ENCODE peak calls at places on chromosome 20, in eight cellular contexts. One of them, this sample, is unnamed.

GRCh38 chr20:13610205-13610604 is 28.5 kb downstream of the TASP1 start:
- DNase-seq in sigmoid colon: no peak
- DNase-seq in COR-L47: no peak
- DNase-seq in psoas muscle: no peak
- DNase-seq in heart right ventricle: no peak
- DNase-seq in Calu3: peak; percentile 4
- DNase-seq in hippocampal formation: no peak
- DNase-seq in T-helper 17 cell: no peak
- DNase-seq in this sample: no peak

GRCh38 chr20:49724637-49725606 is 11.2 kb upstream of the B4GALT5 start:
- DNase-seq in sigmoid colon: peak; percentile 77
- DNase-seq in COR-L47: no peak
- DNase-seq in psoas muscle: peak; percentile 54
- DNase-seq in heart right ventricle: peak; percentile 83
- DNase-seq in Calu3: peak; percentile 41
- DNase-seq in hippocampal formation: no peak
- DNase-seq in T-helper 17 cell: no peak
- DNase-seq in this sample: no peak

GRCh38 chr20:55538261-55538908 is 466.9 kb downstream of the CBLN4 start:
- DNase-seq in sigmoid colon: no peak
- DNase-seq in COR-L47: no peak
- DNase-seq in psoas muscle: no peak
- DNase-seq in heart right ventricle: no peak
- DNase-seq in Calu3: no peak
- DNase-seq in hippocampal formation: no peak
- DNase-seq in T-helper 17 cell: no peak
- DNase-seq in this sample: no peak

GRCh38 chr20:32495217-32495565 is 89.9 kb downstream of the NOL4L start:
- DNase-seq in sigmoid colon: peak; percentile 57
- DNase-seq in COR-L47: no peak
- DNase-seq in psoas muscle: no peak
- DNase-seq in heart right ventricle: no peak
- DNase-seq in Calu3: no peak
- DNase-seq in hippocampal formation: no peak
- DNase-seq in T-helper 17 cell: no peak
- DNase-seq in this sample: peak; percentile 64

GRCh38 chr20:44616604-44616964 is 34.2 kb downstream of the PKIG start:
- DNase-seq in sigmoid colon: no peak
- DNase-seq in COR-L47: no peak
- DNase-seq in psoas muscle: peak; percentile 64
- DNase-seq in heart right ventricle: peak; percentile 68
- DNase-seq in Calu3: no peak
- DNase-seq in hippocampal formation: no peak
- DNase-seq in T-helper 17 cell: no peak
- DNase-seq in this sample: no peak

GRCh38 chr20:31967830-31968249 is at the start of gene XKR7:
- DNase-seq in sigmoid colon: no peak
- DNase-seq in COR-L47: peak; percentile 30
- DNase-seq in psoas muscle: no peak
- DNase-seq in heart right ventricle: no peak
- DNase-seq in Calu3: no peak
- DNase-seq in hippocampal formation: no peak
- DNase-seq in T-helper 17 cell: no peak
- DNase-seq in this sample: no peak

GRCh38 chr20:38962044-38962897 is at the start of gene DHX35:
- DNase-seq in sigmoid colon: peak; percentile 99
- DNase-seq in COR-L47: peak; percentile 97
- DNase-seq in psoas muscle: peak; percentile 99
- DNase-seq in heart right ventricle: peak; percentile 98
- DNase-seq in Calu3: peak; percentile 100
- DNase-seq in hippocampal formation: peak; percentile 94
- DNase-seq in T-helper 17 cell: peak; percentile 99
- DNase-seq in this sample: peak; percentile 99

GRCh38 chr20:33653218-33653899 is 8.8 kb upstream of the C20orf144 start:
- DNase-seq in sigmoid colon: peak; percentile 85
- DNase-seq in COR-L47: peak; percentile 62
- DNase-seq in psoas muscle: no peak
- DNase-seq in heart right ventricle: peak; percentile 60
- DNase-seq in Calu3: peak; percentile 84
- DNase-seq in hippocampal formation: peak; percentile 53
- DNase-seq in T-helper 17 cell: no peak
- DNase-seq in this sample: peak; percentile 37

GRCh38 chr20:53146201-53146891 is 174.2 kb downstream of the TSHZ2 start:
- DNase-seq in sigmoid colon: no peak
- DNase-seq in COR-L47: no peak
- DNase-seq in psoas muscle: no peak
- DNase-seq in heart right ventricle: no peak
- DNase-seq in Calu3: no peak
- DNase-seq in hippocampal formation: no peak
- DNase-seq in T-helper 17 cell: no peak
- DNase-seq in this sample: no peak

GRCh38 chr20:32203556-32204484 is 3.7 kb downstream of the PLAGL2 start:
- DNase-seq in sigmoid colon: no peak
- DNase-seq in COR-L47: no peak
- DNase-seq in psoas muscle: no peak
- DNase-seq in heart right ventricle: no peak
- DNase-seq in Calu3: no peak
- DNase-seq in hippocampal formation: no peak
- DNase-seq in T-helper 17 cell: no peak
- DNase-seq in this sample: no peak

GRCh38 chr20:37396520-37397075 is 50.7 kb downstream of the SRC start:
- DNase-seq in sigmoid colon: no peak
- DNase-seq in COR-L47: no peak
- DNase-seq in psoas muscle: peak; percentile 1
- DNase-seq in heart right ventricle: no peak
- DNase-seq in Calu3: no peak
- DNase-seq in hippocampal formation: no peak
- DNase-seq in T-helper 17 cell: no peak
- DNase-seq in this sample: no peak

GRCh38 chr20:38275815-38276550 is 15.4 kb upstream of the KIAA1755 start:
- DNase-seq in sigmoid colon: peak; percentile 46
- DNase-seq in COR-L47: no peak
- DNase-seq in psoas muscle: no peak
- DNase-seq in heart right ventricle: no peak
- DNase-seq in Calu3: peak; percentile 42
- DNase-seq in hippocampal formation: no peak
- DNase-seq in T-helper 17 cell: no peak
- DNase-seq in this sample: no peak

GRCh38 chr20:5078399-5078958 is 41.3 kb downstream of the PCNA start:
- DNase-seq in sigmoid colon: peak; percentile 83
- DNase-seq in COR-L47: no peak
- DNase-seq in psoas muscle: peak; percentile 43
- DNase-seq in heart right ventricle: peak; percentile 71
- DNase-seq in Calu3: peak; percentile 30
- DNase-seq in hippocampal formation: peak; percentile 56
- DNase-seq in T-helper 17 cell: peak; percentile 38
- DNase-seq in this sample: no peak

GRCh38 chr20:9397928-9398327 is 116.5 kb upstream of the LAMP5 start:
- DNase-seq in sigmoid colon: no peak
- DNase-seq in COR-L47: no peak
- DNase-seq in psoas muscle: no peak
- DNase-seq in heart right ventricle: peak; percentile 27
- DNase-seq in Calu3: no peak
- DNase-seq in hippocampal formation: no peak
- DNase-seq in T-helper 17 cell: no peak
- DNase-seq in this sample: no peak

GRCh38 chr20:38471987-38472512 is 593 bp upstream of the RALGAPB start:
- DNase-seq in sigmoid colon: no peak
- DNase-seq in COR-L47: no peak
- DNase-seq in psoas muscle: no peak
- DNase-seq in heart right ventricle: no peak
- DNase-seq in Calu3: no peak
- DNase-seq in hippocampal formation: no peak
- DNase-seq in T-helper 17 cell: no peak
- DNase-seq in this sample: no peak

GRCh38 chr20:17730069-17730468 is 30.3 kb downstream of the BANF2 start:
- DNase-seq in sigmoid colon: no peak
- DNase-seq in COR-L47: no peak
- DNase-seq in psoas muscle: no peak
- DNase-seq in heart right ventricle: no peak
- DNase-seq in Calu3: no peak
- DNase-seq in hippocampal formation: no peak
- DNase-seq in T-helper 17 cell: no peak
- DNase-seq in this sample: no peak

GRCh38 chr20:41862476-41862875 is 244.3 kb upstream of the CHD6 start:
- DNase-seq in sigmoid colon: no peak
- DNase-seq in COR-L47: no peak
- DNase-seq in psoas muscle: no peak
- DNase-seq in heart right ventricle: no peak
- DNase-seq in Calu3: no peak
- DNase-seq in hippocampal formation: no peak
- DNase-seq in T-helper 17 cell: no peak
- DNase-seq in this sample: no peak

GRCh38 chr20:35618372-35619131 is 2.9 kb downstream of the SPAG4 start:
- DNase-seq in sigmoid colon: peak; percentile 72
- DNase-seq in COR-L47: no peak
- DNase-seq in psoas muscle: no peak
- DNase-seq in heart right ventricle: no peak
- DNase-seq in Calu3: peak; percentile 54
- DNase-seq in hippocampal formation: no peak
- DNase-seq in T-helper 17 cell: no peak
- DNase-seq in this sample: no peak

GRCh38 chr20:37185681-37186080 is 6.3 kb upstream of the MROH8 start:
- DNase-seq in sigmoid colon: no peak
- DNase-seq in COR-L47: no peak
- DNase-seq in psoas muscle: no peak
- DNase-seq in heart right ventricle: no peak
- DNase-seq in Calu3: no peak
- DNase-seq in hippocampal formation: peak; percentile 26
- DNase-seq in T-helper 17 cell: no peak
- DNase-seq in this sample: no peak

GRCh38 chr20:50108571-50109235 is 4.2 kb downstream of the UBE2V1 start:
- DNase-seq in sigmoid colon: no peak
- DNase-seq in COR-L47: no peak
- DNase-seq in psoas muscle: no peak
- DNase-seq in heart right ventricle: no peak
- DNase-seq in Calu3: no peak
- DNase-seq in hippocampal formation: no peak
- DNase-seq in T-helper 17 cell: no peak
- DNase-seq in this sample: no peak

GRCh38 chr20:40965671-40966070 is 63.0 kb upstream of the TOP1 start:
- DNase-seq in sigmoid colon: peak; percentile 20
- DNase-seq in COR-L47: no peak
- DNase-seq in psoas muscle: no peak
- DNase-seq in heart right ventricle: no peak
- DNase-seq in Calu3: no peak
- DNase-seq in hippocampal formation: no peak
- DNase-seq in T-helper 17 cell: no peak
- DNase-seq in this sample: no peak

GRCh38 chr20:15362849-15363248 is 1025.4 kb upstream of the FLRT3 start:
- DNase-seq in sigmoid colon: no peak
- DNase-seq in COR-L47: no peak
- DNase-seq in psoas muscle: no peak
- DNase-seq in heart right ventricle: no peak
- DNase-seq in Calu3: no peak
- DNase-seq in hippocampal formation: no peak
- DNase-seq in T-helper 17 cell: no peak
- DNase-seq in this sample: no peak

GRCh38 chr20:37330316-37330715 is 15.6 kb upstream of the SRC start:
- DNase-seq in sigmoid colon: no peak
- DNase-seq in COR-L47: no peak
- DNase-seq in psoas muscle: no peak
- DNase-seq in heart right ventricle: no peak
- DNase-seq in Calu3: no peak
- DNase-seq in hippocampal formation: no peak
- DNase-seq in T-helper 17 cell: no peak
- DNase-seq in this sample: peak; percentile 49

GRCh38 chr20:43662943-43663655 is 3.8 kb upstream of the MYBL2 start:
- DNase-seq in sigmoid colon: no peak
- DNase-seq in COR-L47: no peak
- DNase-seq in psoas muscle: no peak
- DNase-seq in heart right ventricle: no peak
- DNase-seq in Calu3: no peak
- DNase-seq in hippocampal formation: no peak
- DNase-seq in T-helper 17 cell: no peak
- DNase-seq in this sample: peak; percentile 24

GRCh38 chr20:20837574-20838021 is 125.2 kb upstream of the RALGAPA2 start:
- DNase-seq in sigmoid colon: no peak
- DNase-seq in COR-L47: peak; percentile 69
- DNase-seq in psoas muscle: peak; percentile 42
- DNase-seq in heart right ventricle: peak; percentile 41
- DNase-seq in Calu3: peak; percentile 26
- DNase-seq in hippocampal formation: peak; percentile 63
- DNase-seq in T-helper 17 cell: no peak
- DNase-seq in this sample: no peak

GRCh38 chr20:5888051-5888450 is 62.3 kb downstream of the TRMT6 start:
- DNase-seq in sigmoid colon: no peak
- DNase-seq in COR-L47: no peak
- DNase-seq in psoas muscle: no peak
- DNase-seq in heart right ventricle: no peak
- DNase-seq in Calu3: no peak
- DNase-seq in hippocampal formation: no peak
- DNase-seq in T-helper 17 cell: no peak
- DNase-seq in this sample: no peak

GRCh38 chr20:37714973-37715657 is 21.3 kb downstream of the CTNNBL1 start:
- DNase-seq in sigmoid colon: no peak
- DNase-seq in COR-L47: no peak
- DNase-seq in psoas muscle: no peak
- DNase-seq in heart right ventricle: no peak
- DNase-seq in Calu3: no peak
- DNase-seq in hippocampal formation: no peak
- DNase-seq in T-helper 17 cell: no peak
- DNase-seq in this sample: no peak

GRCh38 chr20:400451-401275 is 7.4 kb upstream of the RBCK1 start:
- DNase-seq in sigmoid colon: no peak
- DNase-seq in COR-L47: no peak
- DNase-seq in psoas muscle: no peak
- DNase-seq in heart right ventricle: no peak
- DNase-seq in Calu3: no peak
- DNase-seq in hippocampal formation: no peak
- DNase-seq in T-helper 17 cell: no peak
- DNase-seq in this sample: no peak

GRCh38 chr20:17624551-17625245 is 54.8 kb downstream of the DSTN start:
- DNase-seq in sigmoid colon: peak; percentile 54
- DNase-seq in COR-L47: no peak
- DNase-seq in psoas muscle: no peak
- DNase-seq in heart right ventricle: no peak
- DNase-seq in Calu3: no peak
- DNase-seq in hippocampal formation: no peak
- DNase-seq in T-helper 17 cell: no peak
- DNase-seq in this sample: peak; percentile 79

GRCh38 chr20:35179292-35180212 is 7.7 kb downstream of the PROCR start:
- DNase-seq in sigmoid colon: no peak
- DNase-seq in COR-L47: no peak
- DNase-seq in psoas muscle: no peak
- DNase-seq in heart right ventricle: no peak
- DNase-seq in Calu3: no peak
- DNase-seq in hippocampal formation: no peak
- DNase-seq in T-helper 17 cell: no peak
- DNase-seq in this sample: peak; percentile 21

GRCh38 chr20:53087034-53087777 is 115.0 kb downstream of the TSHZ2 start:
- DNase-seq in sigmoid colon: no peak
- DNase-seq in COR-L47: no peak
- DNase-seq in psoas muscle: no peak
- DNase-seq in heart right ventricle: no peak
- DNase-seq in Calu3: no peak
- DNase-seq in hippocampal formation: no peak
- DNase-seq in T-helper 17 cell: no peak
- DNase-seq in this sample: no peak

GRCh38 chr20:17741220-17741619 is 41.5 kb downstream of the BANF2 start:
- DNase-seq in sigmoid colon: no peak
- DNase-seq in COR-L47: no peak
- DNase-seq in psoas muscle: no peak
- DNase-seq in heart right ventricle: no peak
- DNase-seq in Calu3: no peak
- DNase-seq in hippocampal formation: no peak
- DNase-seq in T-helper 17 cell: no peak
- DNase-seq in this sample: no peak

GRCh38 chr20:43584448-43585138 is 6.1 kb upstream of the IFT52 start:
- DNase-seq in sigmoid colon: no peak
- DNase-seq in COR-L47: no peak
- DNase-seq in psoas muscle: no peak
- DNase-seq in heart right ventricle: no peak
- DNase-seq in Calu3: no peak
- DNase-seq in hippocampal formation: no peak
- DNase-seq in T-helper 17 cell: no peak
- DNase-seq in this sample: peak; percentile 39

GRCh38 chr20:22385602-22386299 is 198.6 kb downstream of the FOXA2 start:
- DNase-seq in sigmoid colon: no peak
- DNase-seq in COR-L47: peak; percentile 81
- DNase-seq in psoas muscle: no peak
- DNase-seq in heart right ventricle: no peak
- DNase-seq in Calu3: peak; percentile 8
- DNase-seq in hippocampal formation: no peak
- DNase-seq in T-helper 17 cell: no peak
- DNase-seq in this sample: no peak

This sample was measured in chondrocyte.